ENCODE peak calls at places on chromosomes 12 and 14, in seven cellular contexts. H, F, Z, L, J, Y and C are unnamed samples.
A peak's percentile ranks its signal among the peaks of the same experiment; 100 is the strongest.

GRCh38 chr12:4914720-4915119 is 5.0 kb downstream of the KCNA1 start:
- DNase-seq in L (no peak), Z (no peak), Y (no peak), F (no peak), J (no peak), H (no peak), C (no peak)

GRCh38 chr12:49632986-49633702 is 9.8 kb downstream of the PRPF40B start:
- DNase-seq in J (no peak), H (no peak), Y (no peak), F (no peak), Z (no peak), L (no peak), C (no peak)

GRCh38 chr14:104284107-104284592 is 145.8 kb downstream of the KIF26A start:
- DNase-seq in H (no peak), J (peak; percentile 7), L (no peak), F (no peak), Z (peak; percentile 64), Y (no peak), C (no peak)

GRCh38 chr12:68932701-68933563 is at the start of gene CPM:
- DNase-seq in H (peak; percentile 33), F (peak; percentile 71), L (peak; percentile 77), J (peak; percentile 67), Y (peak; percentile 45), Z (peak; percentile 88), C (peak; percentile 78)

GRCh38 chr12:112408621-112409020 is 784 bp downstream of the RPL6 start:
- DNase-seq in L (no peak), H (no peak), Z (no peak), J (no peak), F (no peak), Y (no peak), C (no peak)

GRCh38 chr12:123034865-123035264 is 54.4 kb downstream of the ARL6IP4 start:
- DNase-seq in Y (no peak), L (no peak), J (no peak), H (peak; percentile 58), F (no peak), Z (peak; percentile 15), C (peak; percentile 36)

GRCh38 chr12:104218935-104219334 is 3.4 kb downstream of the TXNRD1 start:
- DNase-seq in H (peak; percentile 30), L (no peak), F (no peak), J (no peak), Z (no peak), Y (no peak), C (peak; percentile 53)

GRCh38 chr14:23321572-23322547 is 603 bp downstream of the PABPN1 start:
- DNase-seq in F (no peak), Z (peak; percentile 86), L (peak; percentile 57), J (peak; percentile 48), H (peak; percentile 37), Y (peak; percentile 25), C (peak; percentile 34)

GRCh38 chr12:76037130-76038105 is 5.8 kb upstream of the PHLDA1 start:
- DNase-seq in Z (no peak), J (no peak), L (peak; percentile 54), H (peak; percentile 68), Y (no peak), F (peak; percentile 34), C (peak; percentile 22)

GRCh38 chr14:53509227-53509822 is 356.2 kb upstream of the DDHD1 start:
- DNase-seq in Y (no peak), Z (no peak), J (peak; percentile 64), F (no peak), H (peak; percentile 56), L (no peak), C (peak; percentile 76)

GRCh38 chr14:88852632-88853031 is 28.2 kb downstream of the TTC8 start:
- DNase-seq in L (no peak), J (no peak), F (no peak), Y (no peak), Z (no peak), H (no peak), C (no peak)

GRCh38 chr12:49971141-49971540 is 1.6 kb upstream of the AQP6 start:
- DNase-seq in F (no peak), J (no peak), L (no peak), Y (no peak), H (no peak), Z (peak; percentile 42), C (no peak)

GRCh38 chr14:103890836-103891666 is 37.2 kb upstream of the TDRD9 start:
- DNase-seq in J (no peak), F (no peak), L (no peak), Z (no peak), H (no peak), Y (no peak), C (no peak)

GRCh38 chr14:55336161-55336560 is 64.9 kb downstream of the FBXO34 start:
- DNase-seq in J (no peak), Y (no peak), F (no peak), H (no peak), Z (no peak), L (no peak), C (no peak)

GRCh38 chr12:94147991-94148840 is at the start of gene PLXNC1:
- DNase-seq in H (peak; percentile 38), L (peak; percentile 82), Z (peak; percentile 88), F (peak; percentile 36), Y (peak; percentile 56), J (peak; percentile 62), C (peak; percentile 54)

GRCh38 chr12:82413994-82414393 is 55.7 kb downstream of the METTL25 start:
- DNase-seq in F (no peak), Z (no peak), J (no peak), H (no peak), Y (no peak), L (no peak), C (no peak)

GRCh38 chr12:55692631-55693322 is 14.9 kb downstream of the ITGA7 start:
- DNase-seq in J (no peak), Y (no peak), F (no peak), L (no peak), Z (peak; percentile 67), H (no peak), C (no peak)

GRCh38 chr14:102155150-102155549 is 15.5 kb downstream of the WDR20 start:
- DNase-seq in Z (no peak), H (peak; percentile 60), Y (no peak), L (no peak), J (no peak), F (no peak), C (no peak)

GRCh38 chr14:71711619-71712018 is 220.6 kb upstream of the RGS6 start:
- DNase-seq in H (peak; percentile 99), F (no peak), J (no peak), Z (no peak), Y (no peak), L (peak; percentile 80), C (peak; percentile 69)

GRCh38 chr14:63564318-63564717 is 21.1 kb upstream of the PPP2R5E start:
- DNase-seq in F (no peak), J (peak; percentile 18), H (peak; percentile 25), Z (no peak), Y (no peak), L (no peak), C (no peak)

GRCh38 chr14:69573841-69574265 is 818 bp downstream of the CCDC177 start:
- DNase-seq in L (peak; percentile 81), Y (no peak), F (peak; percentile 86), H (no peak), J (no peak), Z (no peak), C (no peak)

GRCh38 chr12:56991319-56991906 is 14.9 kb downstream of the ZBTB39 start:
- DNase-seq in H (no peak), J (peak; percentile 53), F (no peak), Y (no peak), Z (no peak), L (no peak), C (peak; percentile 34)

DNA sequence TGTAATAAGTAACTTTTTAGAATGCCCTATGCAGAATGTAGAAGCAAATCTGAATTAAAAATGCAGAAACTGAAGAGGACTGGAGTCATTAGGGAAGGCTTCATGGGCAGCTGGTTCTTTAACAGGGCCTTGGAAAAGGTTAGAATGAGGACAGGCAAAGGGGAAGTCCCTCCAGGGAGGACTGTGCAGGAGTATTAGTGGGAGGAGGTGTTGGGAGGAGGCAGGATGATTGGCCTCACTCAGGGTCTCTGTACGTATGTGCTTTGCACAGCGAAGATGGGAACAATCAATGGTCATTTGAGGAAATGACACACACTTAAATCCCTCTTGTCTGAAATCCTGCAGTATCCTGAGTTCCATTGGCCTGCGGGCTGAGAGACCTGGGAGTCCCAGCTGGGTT is 119.7 kb downstream of the PTCSC3 start:
- DNase-seq in J (no peak), Z (no peak), L (no peak), Y (no peak), H (no peak), F (no peak), C (no peak)
- H3K4me3 ChIP-seq in J (no peak overlapping the region), Z (no peak overlapping the region), L (no peak overlapping the region), Y (no peak overlapping the region), H (no peak overlapping the region), F (no peak overlapping the region), C (no peak overlapping the region)

GRCh38 chr12:133083345-133083744 is 2.6 kb downstream of the ZNF140 start:
- DNase-seq in J (no peak), H (no peak), Y (no peak), F (no peak), Z (no peak), L (no peak), C (no peak)
- H3K36me3 ChIP-seq in J (peaks cover 72% of the 10 kb centered on the region), H (peaks cover 49% of the 10 kb centered on the region), Y (peaks cover 52% of the 10 kb centered on the region), F (peaks cover 69% of the 10 kb centered on the region), Z (peaks cover 15% of the 10 kb centered on the region), L (peaks cover 44% of the 10 kb centered on the region), C (no peaks in the 10 kb centered on the region)

GRCh38 chr12:113898466-113898865 is 67.7 kb downstream of the RBM19 start:
- DNase-seq in J (no peak), Z (no peak), Y (no peak), F (no peak), L (no peak), H (no peak), C (no peak)

GRCh38 chr12:113899844-113900471 is 66.2 kb downstream of the RBM19 start:
- DNase-seq in Y (no peak), J (no peak), L (peak; percentile 32), F (no peak), H (no peak), Z (no peak), C (no peak)

GRCh38 chr12:113899042-113899843 is 66.9 kb downstream of the RBM19 start:
- DNase-seq in J (no peak), L (no peak), Z (no peak), F (no peak), Y (no peak), H (no peak), C (no peak)

GRCh38 chr12:113903381-113903863 is 62.7 kb downstream of the RBM19 start:
- DNase-seq in Y (no peak), H (peak; percentile 39), F (no peak), J (no peak), L (no peak), Z (no peak), C (no peak)

DNA sequence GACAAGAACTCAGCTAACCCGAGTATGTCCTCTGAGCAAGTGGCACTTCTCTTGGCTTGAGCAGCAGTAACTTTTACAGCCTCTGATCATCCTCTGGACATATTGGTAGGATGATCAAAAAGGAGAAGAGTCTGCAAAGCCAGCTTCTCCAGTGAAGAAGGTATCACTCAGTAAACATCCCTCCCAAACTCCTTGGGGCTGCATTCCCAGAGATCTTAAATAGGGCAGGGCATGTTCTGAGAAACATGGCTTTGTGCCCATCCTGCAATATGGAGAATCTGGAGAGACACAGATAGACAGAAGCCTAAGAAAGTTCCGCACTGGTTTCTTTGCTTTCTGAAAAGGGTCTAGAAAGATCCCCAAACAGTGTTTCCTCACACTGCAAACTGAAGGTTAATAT is 65.4 kb downstream of the RBM19 start:
- DNase-seq in J (no peak), Y (no peak), H (no peak), F (no peak), Z (no peak), L (no peak), C (no peak)
- H3K4me3 ChIP-seq in J (no peak overlapping the region), Y (no peak overlapping the region), H (no peak overlapping the region), F (no peak overlapping the region), Z (no peak overlapping the region), L (no peak overlapping the region), C (no peak overlapping the region)

GRCh38 chr12:118391836-118392235 is 15.5 kb downstream of the SUDS3 start:
- DNase-seq in L (no peak), J (no peak), Z (no peak), H (no peak), Y (no peak), F (no peak), C (no peak)

GRCh38 chr12:118391424-118391823 is 15.1 kb downstream of the SUDS3 start:
- DNase-seq in Z (no peak), Y (no peak), J (no peak), F (no peak), L (no peak), H (no peak), C (no peak)
- H3K36me3 ChIP-seq in Z (peaks cover 11% of the 10 kb centered on the region), Y (peaks cover 80% of the 10 kb centered on the region), J (peaks cover 98% of the 10 kb centered on the region), F (peaks cover 66% of the 10 kb centered on the region), L (peaks cover 64% of the 10 kb centered on the region), H (peaks cover 41% of the 10 kb centered on the region), C (peaks cover 61% of the 10 kb centered on the region)